ENCODE peak calls at places on chromosomes 3 and 15, in seven cellular contexts. One of them, this sample, is unnamed.
A peak's percentile ranks its signal among the peaks of the same experiment; 100 is the strongest.

GRCh38 chr3:150038830-150039229 is 68.1 kb upstream of the PFN2 start:
- DNase-seq in thoracic aorta: no peak
- DNase-seq in esophagus squamous epithelium: no peak
- DNase-seq in hepatocyte: no peak
- DNase-seq in prostate gland: no peak
- DNase-seq in mammary epithelial cell: no peak
- DNase-seq in left ventricle myocardium inferior: no peak
- DNase-seq in this sample: no peak

GRCh38 chr3:27578032-27578431 is 93.8 kb upstream of the SLC4A7 start:
- DNase-seq in hepatocyte: no peak
- DNase-seq in esophagus squamous epithelium: no peak
- DNase-seq in thoracic aorta: no peak
- DNase-seq in prostate gland: no peak
- DNase-seq in mammary epithelial cell: no peak
- DNase-seq in left ventricle myocardium inferior: no peak
- DNase-seq in this sample: no peak

GRCh38 chr3:11306815-11307589 is 34.8 kb downstream of the ATG7 start:
- DNase-seq in left ventricle myocardium inferior: no peak
- DNase-seq in hepatocyte: no peak
- DNase-seq in mammary epithelial cell: no peak
- DNase-seq in thoracic aorta: no peak
- DNase-seq in prostate gland: no peak
- DNase-seq in esophagus squamous epithelium: no peak
- DNase-seq in this sample: no peak

GRCh38 chr15:57652481-57652880 is 54.0 kb upstream of the POLR2M start:
- DNase-seq in thoracic aorta: no peak
- DNase-seq in left ventricle myocardium inferior: no peak
- DNase-seq in hepatocyte: no peak
- DNase-seq in prostate gland: no peak
- DNase-seq in esophagus squamous epithelium: no peak
- DNase-seq in mammary epithelial cell: no peak
- DNase-seq in this sample: no peak

GRCh38 chr3:27521179-27521871 is 37.1 kb upstream of the SLC4A7 start:
- DNase-seq in hepatocyte: peak; percentile 58
- DNase-seq in left ventricle myocardium inferior: no peak
- DNase-seq in prostate gland: no peak
- DNase-seq in esophagus squamous epithelium: no peak
- DNase-seq in mammary epithelial cell: peak; percentile 88
- DNase-seq in thoracic aorta: no peak
- DNase-seq in this sample: no peak

GRCh38 chr3:297585-297984 is 101.0 kb downstream of the CHL1 start:
- DNase-seq in hepatocyte: no peak
- DNase-seq in esophagus squamous epithelium: no peak
- DNase-seq in prostate gland: no peak
- DNase-seq in mammary epithelial cell: no peak
- DNase-seq in left ventricle myocardium inferior: no peak
- DNase-seq in thoracic aorta: no peak
- DNase-seq in this sample: no peak

GRCh38 chr15:99305761-99306505 is 54.7 kb downstream of the LRRC28 start:
- DNase-seq in prostate gland: peak; percentile 84
- DNase-seq in mammary epithelial cell: peak; percentile 68
- DNase-seq in esophagus squamous epithelium: no peak
- DNase-seq in left ventricle myocardium inferior: peak; percentile 59
- DNase-seq in thoracic aorta: peak; percentile 33
- DNase-seq in hepatocyte: peak; percentile 42
- DNase-seq in this sample: peak; percentile 50

GRCh38 chr3:192449036-192449435 is 278.3 kb downstream of the FGF12 start:
- DNase-seq in hepatocyte: no peak
- DNase-seq in prostate gland: no peak
- DNase-seq in mammary epithelial cell: no peak
- DNase-seq in thoracic aorta: no peak
- DNase-seq in left ventricle myocardium inferior: no peak
- DNase-seq in esophagus squamous epithelium: no peak
- DNase-seq in this sample: no peak

GRCh38 chr3:194397757-194398312 is 1.2 kb downstream of the GP5 start:
- DNase-seq in hepatocyte: no peak
- DNase-seq in thoracic aorta: no peak
- DNase-seq in left ventricle myocardium inferior: no peak
- DNase-seq in mammary epithelial cell: no peak
- DNase-seq in esophagus squamous epithelium: no peak
- DNase-seq in prostate gland: no peak
- DNase-seq in this sample: no peak

GRCh38 chr3:61008168-61008737 is 243.0 kb downstream of the FHIT start:
- DNase-seq in hepatocyte: no peak
- DNase-seq in prostate gland: no peak
- DNase-seq in esophagus squamous epithelium: no peak
- DNase-seq in mammary epithelial cell: no peak
- DNase-seq in thoracic aorta: no peak
- DNase-seq in left ventricle myocardium inferior: no peak
- DNase-seq in this sample: no peak

GRCh38 chr15:63502843-63503738 is 1.3 kb upstream of the USP3 start:
- DNase-seq in esophagus squamous epithelium: peak; percentile 49
- DNase-seq in thoracic aorta: peak; percentile 62
- DNase-seq in hepatocyte: peak; percentile 95
- DNase-seq in prostate gland: peak; percentile 65
- DNase-seq in mammary epithelial cell: no peak
- DNase-seq in left ventricle myocardium inferior: peak; percentile 88
- DNase-seq in this sample: peak; percentile 98

GRCh38 chr3:115022835-115023398 is 124.2 kb downstream of the ZBTB20 start:
- DNase-seq in esophagus squamous epithelium: no peak
- DNase-seq in thoracic aorta: no peak
- DNase-seq in hepatocyte: no peak
- DNase-seq in mammary epithelial cell: no peak
- DNase-seq in left ventricle myocardium inferior: no peak
- DNase-seq in prostate gland: no peak
- DNase-seq in this sample: no peak

GRCh38 chr3:48217449-48217848 is 5.8 kb upstream of the CAMP start:
- DNase-seq in prostate gland: no peak
- DNase-seq in left ventricle myocardium inferior: no peak
- DNase-seq in thoracic aorta: no peak
- DNase-seq in hepatocyte: no peak
- DNase-seq in esophagus squamous epithelium: no peak
- DNase-seq in mammary epithelial cell: no peak
- DNase-seq in this sample: no peak

GRCh38 chr3:128492353-128493220 is at the start of gene GATA2:
- DNase-seq in left ventricle myocardium inferior: no peak
- DNase-seq in thoracic aorta: no peak
- DNase-seq in prostate gland: peak; percentile 59
- DNase-seq in hepatocyte: peak; percentile 56
- DNase-seq in esophagus squamous epithelium: no peak
- DNase-seq in mammary epithelial cell: no peak
- DNase-seq in this sample: no peak

GRCh38 chr3:156158656-156159295 is 38.4 kb downstream of the KCNAB1 start:
- DNase-seq in thoracic aorta: no peak
- DNase-seq in left ventricle myocardium inferior: no peak
- DNase-seq in esophagus squamous epithelium: no peak
- DNase-seq in prostate gland: no peak
- DNase-seq in mammary epithelial cell: no peak
- DNase-seq in hepatocyte: no peak
- DNase-seq in this sample: no peak

GRCh38 chr3:171442184-171442583 is 18.0 kb downstream of the TNIK start:
- DNase-seq in mammary epithelial cell: no peak
- DNase-seq in hepatocyte: no peak
- DNase-seq in left ventricle myocardium inferior: no peak
- DNase-seq in prostate gland: no peak
- DNase-seq in thoracic aorta: no peak
- DNase-seq in esophagus squamous epithelium: no peak
- DNase-seq in this sample: no peak

GRCh38 chr15:98647774-98648653 is at the start of gene IGF1R:
- DNase-seq in left ventricle myocardium inferior: peak; percentile 88
- DNase-seq in mammary epithelial cell: peak; percentile 89
- DNase-seq in thoracic aorta: peak; percentile 53
- DNase-seq in hepatocyte: peak; percentile 95
- DNase-seq in esophagus squamous epithelium: peak; percentile 25
- DNase-seq in prostate gland: peak; percentile 88
- DNase-seq in this sample: peak; percentile 91

GRCh38 chr15:89824607-89824867 is 9.9 kb upstream of the ANPEP start:
- DNase-seq in hepatocyte: no peak
- DNase-seq in thoracic aorta: no peak
- DNase-seq in prostate gland: no peak
- DNase-seq in esophagus squamous epithelium: no peak
- DNase-seq in mammary epithelial cell: no peak
- DNase-seq in left ventricle myocardium inferior: no peak
- DNase-seq in this sample: no peak

GRCh38 chr15:89822611-89822950 is 7.9 kb upstream of the ANPEP start:
- DNase-seq in hepatocyte: no peak
- DNase-seq in esophagus squamous epithelium: no peak
- DNase-seq in prostate gland: no peak
- DNase-seq in thoracic aorta: no peak
- DNase-seq in left ventricle myocardium inferior: no peak
- DNase-seq in mammary epithelial cell: no peak
- DNase-seq in this sample: no peak

GRCh38 chr15:89823836-89824606 is 9.4 kb upstream of the ANPEP start:
- DNase-seq in prostate gland: no peak
- DNase-seq in thoracic aorta: no peak
- DNase-seq in left ventricle myocardium inferior: no peak
- DNase-seq in esophagus squamous epithelium: no peak
- DNase-seq in mammary epithelial cell: no peak
- DNase-seq in hepatocyte: no peak
- DNase-seq in this sample: no peak

GRCh38 chr15:89822030-89822429 is 7.4 kb upstream of the ANPEP start:
- DNase-seq in left ventricle myocardium inferior: no peak
- DNase-seq in mammary epithelial cell: peak; percentile 64
- DNase-seq in thoracic aorta: no peak
- DNase-seq in esophagus squamous epithelium: no peak
- DNase-seq in hepatocyte: no peak
- DNase-seq in prostate gland: no peak
- DNase-seq in this sample: no peak

DNA sequence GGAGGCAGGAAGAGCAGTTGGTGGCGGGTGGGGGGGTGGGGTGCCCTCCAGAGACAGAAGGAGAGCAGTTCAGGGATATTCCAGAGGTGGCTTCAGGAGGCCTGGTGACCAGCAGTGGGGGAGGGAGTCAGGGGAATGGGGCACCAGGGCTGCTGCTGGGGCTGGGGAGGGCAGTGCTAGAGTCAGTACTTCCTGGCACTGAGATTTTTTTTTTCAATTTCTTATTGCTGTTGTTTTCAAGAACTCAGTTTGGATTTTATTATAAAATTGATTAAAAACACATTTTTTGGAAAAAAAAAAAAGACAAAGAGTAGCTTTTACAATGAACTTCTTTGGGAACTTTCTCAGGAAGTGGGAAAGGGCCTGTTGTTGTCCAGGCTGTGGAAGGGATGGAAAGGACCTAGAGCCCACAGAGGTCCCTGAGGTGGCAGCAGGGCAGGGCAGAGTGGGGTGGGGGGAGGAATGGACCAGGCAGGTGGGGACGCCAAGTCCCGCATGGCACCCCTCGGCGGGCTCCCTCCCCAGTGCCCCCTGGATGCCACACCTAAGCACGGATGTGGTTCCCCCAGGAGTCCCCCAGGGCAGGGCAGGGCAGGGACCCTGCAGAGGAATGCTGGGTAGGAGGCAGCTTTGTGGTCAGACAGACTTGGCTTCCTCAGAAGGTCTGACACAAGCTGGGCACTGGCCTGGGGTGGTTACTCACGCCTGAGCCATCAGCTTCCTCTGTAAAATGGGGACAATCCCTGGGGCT is 8.5 kb upstream of the ANPEP start:
- DNase-seq in thoracic aorta: no peak
- DNase-seq in prostate gland: no peak
- DNase-seq in hepatocyte: no peak
- DNase-seq in mammary epithelial cell: peak; percentile 67
- DNase-seq in left ventricle myocardium inferior: no peak
- DNase-seq in esophagus squamous epithelium: no peak
- DNase-seq in this sample: peak; percentile 73
- TF ChIP-seq CTCF in thoracic aorta: no peak
- TF ChIP-seq CTCF in prostate gland: no peak
- TF ChIP-seq CTCF in hepatocyte: no peak
- TF ChIP-seq CTCF in mammary epithelial cell: no peak
- TF ChIP-seq CTCF in left ventricle myocardium inferior: no peak
- TF ChIP-seq CTCF in esophagus squamous epithelium: no peak
- TF ChIP-seq CTCF in this sample: no peak

GRCh38 chr15:35929740-35930444 is 383.9 kb upstream of the DPH6 start:
- DNase-seq in hepatocyte: no peak
- DNase-seq in left ventricle myocardium inferior: no peak
- DNase-seq in esophagus squamous epithelium: no peak
- DNase-seq in thoracic aorta: no peak
- DNase-seq in mammary epithelial cell: no peak
- DNase-seq in prostate gland: no peak
- DNase-seq in this sample: no peak

GRCh38 chr15:35932541-35932940 is 386.6 kb upstream of the DPH6 start:
- DNase-seq in hepatocyte: no peak
- DNase-seq in esophagus squamous epithelium: no peak
- DNase-seq in left ventricle myocardium inferior: no peak
- DNase-seq in thoracic aorta: no peak
- DNase-seq in prostate gland: no peak
- DNase-seq in mammary epithelial cell: no peak
- DNase-seq in this sample: no peak

GRCh38 chr15:35931942-35932341 is 386.0 kb upstream of the DPH6 start:
- DNase-seq in esophagus squamous epithelium: no peak
- DNase-seq in thoracic aorta: no peak
- DNase-seq in hepatocyte: no peak
- DNase-seq in left ventricle myocardium inferior: no peak
- DNase-seq in prostate gland: no peak
- DNase-seq in mammary epithelial cell: no peak
- DNase-seq in this sample: no peak

GRCh38 chr15:35925634-35926380 is 379.8 kb upstream of the DPH6 start:
- DNase-seq in thoracic aorta: no peak
- DNase-seq in hepatocyte: peak; percentile 4
- DNase-seq in left ventricle myocardium inferior: no peak
- DNase-seq in prostate gland: no peak
- DNase-seq in esophagus squamous epithelium: no peak
- DNase-seq in mammary epithelial cell: peak; percentile 80
- DNase-seq in this sample: no peak

DNA sequence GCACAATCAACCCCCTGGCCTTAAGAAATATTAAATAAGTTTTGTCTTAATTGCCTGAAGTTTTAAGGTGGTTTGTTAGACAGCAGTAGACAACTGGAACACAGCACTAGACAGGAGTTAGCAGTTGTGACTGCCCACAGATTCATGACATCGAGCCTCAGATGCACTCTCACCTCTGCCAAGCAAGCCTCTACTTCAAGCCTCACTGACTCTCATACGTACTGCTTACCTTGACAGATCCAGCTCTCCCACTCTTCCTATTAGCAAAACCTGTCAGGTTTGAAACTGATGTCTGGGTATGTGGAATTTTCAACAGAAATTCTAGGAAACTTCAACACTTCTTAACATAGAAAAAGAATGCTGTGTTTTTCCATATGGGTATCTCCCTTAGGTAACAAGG is 382.9 kb upstream of the DPH6 start:
- DNase-seq in prostate gland: no peak
- DNase-seq in left ventricle myocardium inferior: no peak
- DNase-seq in esophagus squamous epithelium: no peak
- DNase-seq in mammary epithelial cell: no peak
- DNase-seq in hepatocyte: no peak
- DNase-seq in thoracic aorta: no peak
- DNase-seq in this sample: no peak
- H3K4me3 ChIP-seq in prostate gland: no peak overlapping the region
- H3K4me3 ChIP-seq in left ventricle myocardium inferior: no peak overlapping the region
- H3K4me3 ChIP-seq in esophagus squamous epithelium: no peak overlapping the region
- H3K4me3 ChIP-seq in mammary epithelial cell: no peak overlapping the region
- H3K4me3 ChIP-seq in hepatocyte: no peak overlapping the region
- H3K4me3 ChIP-seq in thoracic aorta: no peak overlapping the region
- H3K4me3 ChIP-seq in this sample: no peak overlapping the region

GRCh38 chr3:184748219-184749135 is 36.6 kb upstream of the MAGEF1 start:
- DNase-seq in left ventricle myocardium inferior: no peak
- DNase-seq in mammary epithelial cell: peak; percentile 83
- DNase-seq in hepatocyte: peak; percentile 70
- DNase-seq in prostate gland: no peak
- DNase-seq in thoracic aorta: no peak
- DNase-seq in esophagus squamous epithelium: no peak
- DNase-seq in this sample: no peak
- H3K27ac ChIP-seq in left ventricle myocardium inferior: no peak overlapping the region
- H3K27ac ChIP-seq in mammary epithelial cell: peak overlapping the region; percentile 54
- H3K27ac ChIP-seq in hepatocyte: peak overlapping the region; percentile 9
- H3K27ac ChIP-seq in prostate gland: no peak overlapping the region
- H3K27ac ChIP-seq in thoracic aorta: no peak overlapping the region
- H3K27ac ChIP-seq in esophagus squamous epithelium: peak overlapping the region; percentile 67
- H3K27ac ChIP-seq in this sample: no peak overlapping the region

GRCh38 chr3:138747229-138747628 is 87.5 kb downstream of the PIK3CB start:
- DNase-seq in prostate gland: no peak
- DNase-seq in thoracic aorta: no peak
- DNase-seq in esophagus squamous epithelium: no peak
- DNase-seq in mammary epithelial cell: no peak
- DNase-seq in hepatocyte: no peak
- DNase-seq in left ventricle myocardium inferior: no peak
- DNase-seq in this sample: no peak
- TF ChIP-seq CTCF in prostate gland: no peak
- TF ChIP-seq CTCF in thoracic aorta: no peak
- TF ChIP-seq CTCF in esophagus squamous epithelium: no peak
- TF ChIP-seq CTCF in mammary epithelial cell: no peak
- TF ChIP-seq CTCF in hepatocyte: no peak
- TF ChIP-seq CTCF in left ventricle myocardium inferior: no peak
- TF ChIP-seq CTCF in this sample: no peak

This sample was measured in lower lobe of right lung.